ENCODE peak calls at places on chromosomes 7 and 10, in five cellular contexts. One of them, this sample, is unnamed.

GRCh38 chr10:44853148-44853734 is 57.9 kb upstream of the TMEM72 start:
- DNase-seq in endothelial cell: no peak
- DNase-seq in GM06990: no peak
- DNase-seq in endodermal cell: no peak
- DNase-seq in activated CD8-positive, alpha-beta T cell treated with anti-CD3 and anti-CD28 coated beads for 36 hours: no peak
- DNase-seq in this sample: no peak

GRCh38 chr10:80927419-80928078 is 389.8 kb downstream of the SH2D4B start:
- DNase-seq in activated CD8-positive, alpha-beta T cell treated with anti-CD3 and anti-CD28 coated beads for 36 hours: no peak
- DNase-seq in GM06990: no peak
- DNase-seq in endothelial cell: no peak
- DNase-seq in endodermal cell: no peak
- DNase-seq in this sample: no peak

GRCh38 chr7:55878701-55879100 is 8.6 kb upstream of the ZNF713 start:
- DNase-seq in activated CD8-positive, alpha-beta T cell treated with anti-CD3 and anti-CD28 coated beads for 36 hours: no peak
- DNase-seq in GM06990: no peak
- DNase-seq in endothelial cell: no peak
- DNase-seq in endodermal cell: no peak
- DNase-seq in this sample: no peak

GRCh38 chr10:129951251-129951808 is 12.7 kb downstream of the EBF3 start:
- DNase-seq in activated CD8-positive, alpha-beta T cell treated with anti-CD3 and anti-CD28 coated beads for 36 hours: no peak
- DNase-seq in endothelial cell: no peak
- DNase-seq in GM06990: no peak
- DNase-seq in endodermal cell: no peak
- DNase-seq in this sample: no peak

GRCh38 chr10:9081253-9081652 is 1026.8 kb downstream of the GATA3 start:
- DNase-seq in endodermal cell: peak
- DNase-seq in GM06990: no peak
- DNase-seq in endothelial cell: no peak
- DNase-seq in activated CD8-positive, alpha-beta T cell treated with anti-CD3 and anti-CD28 coated beads for 36 hours: no peak
- DNase-seq in this sample: no peak

GRCh38 chr10:54703086-54703485 is 97.9 kb downstream of the PCDH15 start:
- DNase-seq in endodermal cell: no peak
- DNase-seq in activated CD8-positive, alpha-beta T cell treated with anti-CD3 and anti-CD28 coated beads for 36 hours: no peak
- DNase-seq in GM06990: no peak
- DNase-seq in endothelial cell: no peak
- DNase-seq in this sample: no peak

GRCh38 chr7:135653285-135654080 is 8.8 kb upstream of the STMP1 start:
- DNase-seq in endodermal cell: no peak
- DNase-seq in GM06990: no peak
- DNase-seq in endothelial cell: no peak
- DNase-seq in activated CD8-positive, alpha-beta T cell treated with anti-CD3 and anti-CD28 coated beads for 36 hours: no peak
- DNase-seq in this sample: no peak

GRCh38 chr7:80284848-80285247 is 150.2 kb downstream of the GNAI1 start:
- DNase-seq in activated CD8-positive, alpha-beta T cell treated with anti-CD3 and anti-CD28 coated beads for 36 hours: no peak
- DNase-seq in endothelial cell: no peak
- DNase-seq in GM06990: no peak
- DNase-seq in endodermal cell: no peak
- DNase-seq in this sample: no peak

GRCh38 chr7:88756806-88757205 is 2.7 kb upstream of the ZNF804B start:
- DNase-seq in GM06990: no peak
- DNase-seq in endothelial cell: no peak
- DNase-seq in activated CD8-positive, alpha-beta T cell treated with anti-CD3 and anti-CD28 coated beads for 36 hours: no peak
- DNase-seq in endodermal cell: no peak
- DNase-seq in this sample: no peak

GRCh38 chr10:26259341-26259740 is 42.8 kb downstream of the GAD2 start:
- DNase-seq in endodermal cell: no peak
- DNase-seq in GM06990: no peak
- DNase-seq in activated CD8-positive, alpha-beta T cell treated with anti-CD3 and anti-CD28 coated beads for 36 hours: no peak
- DNase-seq in endothelial cell: no peak
- DNase-seq in this sample: no peak

GRCh38 chr10:9986786-9987185 is 1030.9 kb upstream of the CELF2 start:
- DNase-seq in GM06990: no peak
- DNase-seq in activated CD8-positive, alpha-beta T cell treated with anti-CD3 and anti-CD28 coated beads for 36 hours: no peak
- DNase-seq in endodermal cell: no peak
- DNase-seq in endothelial cell: no peak
- DNase-seq in this sample: no peak

GRCh38 chr7:2019693-2020511 is 212.8 kb downstream of the MAD1L1 start:
- DNase-seq in activated CD8-positive, alpha-beta T cell treated with anti-CD3 and anti-CD28 coated beads for 36 hours: peak
- DNase-seq in GM06990: peak
- DNase-seq in endothelial cell: no peak
- DNase-seq in endodermal cell: no peak
- DNase-seq in this sample: peak

GRCh38 chr10:93334901-93335312 is 147.2 kb downstream of the MYOF start:
- DNase-seq in endothelial cell: no peak
- DNase-seq in GM06990: no peak
- DNase-seq in activated CD8-positive, alpha-beta T cell treated with anti-CD3 and anti-CD28 coated beads for 36 hours: no peak
- DNase-seq in endodermal cell: no peak
- DNase-seq in this sample: no peak

GRCh38 chr7:155515318-155515717 is 31.0 kb downstream of the CNPY1 start:
- DNase-seq in GM06990: no peak
- DNase-seq in endothelial cell: no peak
- DNase-seq in activated CD8-positive, alpha-beta T cell treated with anti-CD3 and anti-CD28 coated beads for 36 hours: no peak
- DNase-seq in endodermal cell: no peak
- DNase-seq in this sample: no peak

GRCh38 chr10:92990615-92991014 is 70.0 kb upstream of the CYP26C1 start:
- DNase-seq in endodermal cell: no peak
- DNase-seq in GM06990: peak
- DNase-seq in activated CD8-positive, alpha-beta T cell treated with anti-CD3 and anti-CD28 coated beads for 36 hours: peak
- DNase-seq in endothelial cell: no peak
- DNase-seq in this sample: peak

GRCh38 chr7:99090811-99091582 is 52.9 kb downstream of the SMURF1 start:
- DNase-seq in GM06990: no peak
- DNase-seq in endothelial cell: no peak
- DNase-seq in activated CD8-positive, alpha-beta T cell treated with anti-CD3 and anti-CD28 coated beads for 36 hours: no peak
- DNase-seq in endodermal cell: no peak
- DNase-seq in this sample: no peak

GRCh38 chr7:76359111-76359986 is 558 bp upstream of the YWHAG start:
- DNase-seq in GM06990: peak
- DNase-seq in activated CD8-positive, alpha-beta T cell treated with anti-CD3 and anti-CD28 coated beads for 36 hours: peak
- DNase-seq in endodermal cell: peak
- DNase-seq in endothelial cell: peak
- DNase-seq in this sample: peak

DNA sequence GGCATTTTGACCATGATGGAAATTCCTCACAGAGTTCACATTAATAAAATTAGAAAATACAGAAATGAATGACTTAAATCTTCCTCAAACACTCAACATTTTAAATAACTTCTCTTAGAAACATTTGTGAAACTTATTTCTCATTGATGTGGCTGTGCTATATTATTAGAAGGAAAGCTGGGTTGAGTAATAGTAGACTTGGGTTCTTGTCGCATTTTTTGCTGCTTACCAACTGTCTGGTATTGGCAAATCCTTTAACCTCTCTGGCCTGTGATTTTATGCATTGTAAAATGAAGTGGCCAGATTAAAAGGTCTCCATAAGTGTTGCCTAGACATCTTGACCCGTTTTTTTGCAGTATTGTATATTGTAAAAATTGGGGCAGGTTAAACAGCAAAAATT is 66.5 kb downstream of the VPS50 start:
- DNase-seq in activated CD8-positive, alpha-beta T cell treated with anti-CD3 and anti-CD28 coated beads for 36 hours: no peak
- DNase-seq in endothelial cell: no peak
- DNase-seq in GM06990: no peak
- DNase-seq in endodermal cell: no peak
- DNase-seq in this sample: no peak
- TF ChIP-seq CTCF in activated CD8-positive, alpha-beta T cell treated with anti-CD3 and anti-CD28 coated beads for 36 hours: no peak
- TF ChIP-seq CTCF in endothelial cell: no peak
- TF ChIP-seq CTCF in GM06990: no peak
- TF ChIP-seq CTCF in endodermal cell: no peak
- TF ChIP-seq CTCF in this sample: no peak

DNA sequence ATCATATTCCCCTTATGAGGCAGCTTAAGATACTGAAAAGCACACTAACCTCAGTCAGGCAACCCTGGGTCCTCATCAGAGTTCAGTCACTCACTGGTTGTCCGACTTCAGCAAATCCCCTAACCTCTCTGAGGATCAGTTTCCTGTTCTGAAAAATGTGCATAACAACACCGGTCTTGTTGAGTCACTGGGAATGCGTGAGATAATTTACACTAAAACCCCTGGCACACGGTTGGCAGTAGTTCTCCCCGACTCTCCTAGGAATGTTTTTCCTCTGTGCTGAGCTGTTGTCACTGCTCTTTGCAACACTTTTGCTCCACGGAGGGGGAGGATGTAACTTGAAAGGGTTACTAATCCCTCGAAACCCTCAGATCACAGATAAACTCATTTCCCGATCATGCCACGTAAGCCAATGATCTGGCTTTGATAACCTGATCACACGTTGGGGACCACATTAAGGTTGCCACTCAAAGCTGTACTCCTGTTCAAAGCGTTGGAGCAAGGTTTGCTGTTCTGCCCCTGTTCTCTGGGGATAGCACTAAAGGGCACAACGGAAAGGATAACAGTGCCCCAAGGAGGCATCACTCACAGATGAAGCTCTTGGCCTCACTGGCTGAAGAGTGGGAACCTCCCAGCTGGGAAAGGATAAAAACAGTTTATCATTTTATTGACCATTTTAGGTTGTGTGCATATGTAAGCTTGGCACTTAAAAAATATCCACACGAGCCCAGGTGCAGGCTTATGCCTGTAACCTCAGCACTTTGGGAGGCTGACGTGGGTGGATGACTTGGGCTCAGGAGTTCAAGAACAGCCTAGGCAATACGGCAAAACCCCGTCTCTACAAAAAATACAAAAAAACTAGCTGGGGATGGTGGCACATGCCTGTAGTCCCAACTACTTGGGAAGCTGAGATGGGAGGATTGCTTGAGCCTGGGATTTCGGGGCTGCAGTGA is 5.0 kb upstream of the RBM17 start:
- DNase-seq in activated CD8-positive, alpha-beta T cell treated with anti-CD3 and anti-CD28 coated beads for 36 hours: peak
- DNase-seq in endodermal cell: no peak
- DNase-seq in endothelial cell: no peak
- DNase-seq in GM06990: no peak
- DNase-seq in this sample: no peak
- TF ChIP-seq CTCF in activated CD8-positive, alpha-beta T cell treated with anti-CD3 and anti-CD28 coated beads for 36 hours: no peak
- TF ChIP-seq CTCF in endodermal cell: no peak
- TF ChIP-seq CTCF in endothelial cell: no peak
- TF ChIP-seq CTCF in GM06990: no peak
- TF ChIP-seq CTCF in this sample: no peak

DNA sequence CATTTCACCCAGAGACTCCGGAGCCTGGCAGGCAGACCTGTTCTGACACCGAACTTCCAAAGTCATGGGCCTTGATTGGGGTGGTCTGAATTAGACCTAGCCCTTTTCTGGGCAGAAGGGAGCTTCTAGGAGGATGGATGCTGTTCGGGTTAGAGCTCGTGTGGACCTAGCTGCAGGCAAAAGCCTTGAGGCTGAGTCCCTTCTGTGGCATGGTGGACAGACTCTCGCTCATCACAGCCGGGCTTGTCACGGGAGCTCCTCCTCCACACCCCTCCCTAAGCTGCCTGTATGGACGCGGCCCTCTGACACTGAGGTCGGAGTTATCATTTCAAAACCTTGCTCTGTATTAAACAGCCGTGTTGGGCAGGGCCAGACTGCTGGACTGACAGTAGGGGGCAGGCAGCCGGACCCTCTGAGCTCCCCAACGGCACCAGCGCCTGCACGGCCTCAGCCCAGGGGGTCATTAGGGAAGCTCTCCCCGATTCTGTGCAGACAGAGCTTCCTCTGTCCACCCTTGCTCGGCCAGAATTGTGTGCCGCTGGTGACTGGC is 2.2 kb downstream of the IRF5 start:
- DNase-seq in GM06990: peak
- DNase-seq in endodermal cell: no peak
- DNase-seq in endothelial cell: no peak
- DNase-seq in activated CD8-positive, alpha-beta T cell treated with anti-CD3 and anti-CD28 coated beads for 36 hours: no peak
- DNase-seq in this sample: peak
- TF ChIP-seq CTCF in GM06990: peak
- TF ChIP-seq CTCF in endodermal cell: no peak
- TF ChIP-seq CTCF in endothelial cell: no peak
- TF ChIP-seq CTCF in activated CD8-positive, alpha-beta T cell treated with anti-CD3 and anti-CD28 coated beads for 36 hours: no peak
- TF ChIP-seq CTCF in this sample: peak

DNA sequence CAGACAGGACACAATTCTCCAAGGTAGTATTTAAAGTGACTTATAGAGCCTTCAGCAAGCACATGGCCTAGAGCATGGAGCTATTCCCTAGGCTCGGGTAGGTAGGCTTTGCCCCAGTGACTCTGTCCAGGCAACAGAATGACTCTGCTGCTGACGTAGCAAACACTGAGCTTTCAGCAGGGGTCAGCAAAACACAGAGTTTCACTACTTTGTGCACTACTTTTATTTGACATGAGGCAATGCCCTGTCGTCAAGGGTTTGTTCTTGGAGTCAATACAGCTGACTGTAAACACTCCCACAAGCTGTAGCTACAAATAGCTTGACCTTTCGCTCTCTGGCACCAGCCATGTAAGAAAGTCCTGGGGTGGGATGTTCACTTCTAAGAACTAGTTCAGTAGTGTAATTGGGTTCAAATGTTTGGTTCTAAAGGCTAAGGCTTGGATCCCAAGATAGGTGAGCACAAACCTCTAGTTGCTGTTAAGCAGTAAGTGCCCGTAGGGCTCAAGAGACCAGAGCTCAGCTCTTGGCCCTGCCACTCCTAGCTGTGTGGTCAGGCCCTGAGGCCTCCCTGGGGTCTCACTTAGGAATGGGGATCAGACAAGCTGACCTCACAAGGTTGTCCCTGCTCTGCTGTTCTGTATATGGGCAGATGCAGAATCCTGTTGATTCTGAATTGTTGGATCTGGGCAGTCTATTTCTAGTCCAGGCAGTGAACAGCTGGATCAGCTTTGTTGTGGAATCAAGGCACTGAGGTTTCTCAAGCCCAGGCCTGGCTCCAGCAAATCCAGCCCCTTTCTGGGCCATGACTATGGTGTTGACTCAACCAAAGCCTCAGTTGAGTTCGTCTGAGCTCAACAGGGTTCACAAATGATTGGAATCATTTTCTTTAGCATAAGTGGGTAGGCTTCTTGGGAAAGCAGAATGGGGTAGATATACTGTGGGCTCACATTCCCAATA is 10.7 kb downstream of the NODAL start:
- DNase-seq in endothelial cell: no peak
- DNase-seq in activated CD8-positive, alpha-beta T cell treated with anti-CD3 and anti-CD28 coated beads for 36 hours: no peak
- DNase-seq in GM06990: no peak
- DNase-seq in endodermal cell: no peak
- DNase-seq in this sample: no peak
- TF ChIP-seq CTCF in endothelial cell: no peak
- TF ChIP-seq CTCF in activated CD8-positive, alpha-beta T cell treated with anti-CD3 and anti-CD28 coated beads for 36 hours: no peak
- TF ChIP-seq CTCF in GM06990: no peak
- TF ChIP-seq CTCF in endodermal cell: peak
- TF ChIP-seq CTCF in this sample: no peak

GRCh38 chr7:124722292-124722691 is 43.3 kb downstream of the GPR37 start:
- DNase-seq in endodermal cell: no peak
- DNase-seq in endothelial cell: no peak
- DNase-seq in GM06990: no peak
- DNase-seq in activated CD8-positive, alpha-beta T cell treated with anti-CD3 and anti-CD28 coated beads for 36 hours: no peak
- DNase-seq in this sample: no peak
- TF ChIP-seq CTCF in endodermal cell: no peak
- TF ChIP-seq CTCF in endothelial cell: no peak
- TF ChIP-seq CTCF in GM06990: no peak
- TF ChIP-seq CTCF in activated CD8-positive, alpha-beta T cell treated with anti-CD3 and anti-CD28 coated beads for 36 hours: no peak
- TF ChIP-seq CTCF in this sample: no peak

DNA sequence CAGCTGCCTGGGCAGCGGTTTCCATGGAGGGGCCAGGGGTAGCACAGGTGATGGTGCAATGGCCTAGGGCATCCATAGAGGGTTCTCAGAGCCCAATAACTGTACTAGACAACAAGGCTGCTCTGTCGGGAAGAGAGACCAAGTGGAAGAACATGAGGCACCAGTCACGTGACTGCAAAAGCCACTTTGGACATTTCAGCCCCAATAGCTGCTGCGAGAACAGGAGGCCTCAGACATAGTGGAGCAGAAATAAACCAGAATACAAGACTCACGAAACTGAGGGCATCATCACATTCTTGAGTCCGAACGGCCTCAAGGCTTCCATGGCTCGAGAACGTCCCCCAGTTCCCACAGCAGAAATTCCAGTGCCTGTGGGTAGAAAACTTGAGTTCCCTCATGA is 32.3 kb upstream of the FIS1 start:
- DNase-seq in activated CD8-positive, alpha-beta T cell treated with anti-CD3 and anti-CD28 coated beads for 36 hours: no peak
- DNase-seq in endothelial cell: no peak
- DNase-seq in endodermal cell: no peak
- DNase-seq in GM06990: no peak
- DNase-seq in this sample: no peak
- TF ChIP-seq CTCF in activated CD8-positive, alpha-beta T cell treated with anti-CD3 and anti-CD28 coated beads for 36 hours: no peak
- TF ChIP-seq CTCF in endothelial cell: no peak
- TF ChIP-seq CTCF in endodermal cell: no peak
- TF ChIP-seq CTCF in GM06990: no peak
- TF ChIP-seq CTCF in this sample: no peak

This sample was measured in GM13977.